ENCODE peak calls at places on chromosomes 3 and 15, in nine cellular contexts. C is OCI-LY7; H is hepatocyte; Y is stomach; L is GM20000; F is RWPE2; A is fibroblast of lung; N is CD8-positive, alpha-beta T cell; M is NB4. O is an unnamed sample.

GRCh38 chr15:98969126-98969735 is 38.4 kb downstream of the PGPEP1L start:
- DNase-seq in N (no peak), L (no peak), F (no peak), A (no peak), C (no peak), Y (no peak), M (no peak), H (peak; percentile 2), O (no peak)

GRCh38 chr3:31810991-31811433 is 170.1 kb downstream of the OSBPL10 start:
- DNase-seq in C (no peak), L (no peak), A (no peak), F (no peak), M (no peak), Y (no peak), N (no peak), H (no peak), O (no peak)

GRCh38 chr15:25062551-25063430 is 108.0 kb downstream of the SNRPN start:
- DNase-seq in N (no peak), H (no peak), A (no peak), F (peak; percentile 52), C (no peak), M (no peak), Y (no peak), L (no peak), O (no peak)

GRCh38 chr3:186193534-186194450 is 84.9 kb upstream of the ETV5 start:
- DNase-seq in H (peak; percentile 78), A (no peak), Y (no peak), F (no peak), C (no peak), L (no peak), N (no peak), M (no peak), O (peak; percentile 36)

GRCh38 chr15:31752905-31753304 is 277.4 kb upstream of the CHRNA7 start:
- DNase-seq in L (no peak), H (no peak), F (no peak), M (no peak), Y (no peak), N (no peak), A (no peak), C (no peak), O (no peak)

GRCh38 chr15:89141885-89142284 is 53.6 kb downstream of the ABHD2 start:
- DNase-seq in N (no peak), C (no peak), F (no peak), H (no peak), Y (no peak), M (no peak), A (no peak), L (no peak), O (no peak)

GRCh38 chr15:60351066-60351465 is 46.7 kb downstream of the ANXA2 start:
- DNase-seq in F (no peak), L (no peak), C (no peak), Y (no peak), M (no peak), N (no peak), A (peak; percentile 45), H (no peak), O (no peak)

GRCh38 chr3:6179761-6180160 is 681.2 kb upstream of the GRM7 start:
- DNase-seq in C (no peak), L (no peak), H (no peak), Y (no peak), A (no peak), N (no peak), F (no peak), M (no peak), O (no peak)

GRCh38 chr15:63491116-63491817 is 13.1 kb upstream of the USP3 start:
- DNase-seq in L (no peak), A (no peak), H (no peak), Y (no peak), C (peak; percentile 52), F (no peak), N (peak; percentile 46), M (peak; percentile 89), O (no peak)

GRCh38 chr3:134368751-134369105 is 5.5 kb downstream of the AMOTL2 start:
- DNase-seq in L (no peak), M (no peak), N (no peak), A (no peak), C (no peak), Y (no peak), F (no peak), H (no peak), O (no peak)

GRCh38 chr3:192174283-192174682 is 553.1 kb downstream of the FGF12 start:
- DNase-seq in A (no peak), Y (no peak), L (no peak), N (no peak), M (no peak), F (no peak), H (no peak), C (no peak), O (no peak)

GRCh38 chr3:50520849-50521248 is 17.4 kb upstream of the CACNA2D2 start:
- DNase-seq in M (peak; percentile 16), F (no peak), N (no peak), L (no peak), A (no peak), C (no peak), H (no peak), Y (no peak), O (no peak)
- TF ChIP-seq CTCF in M (no peak), F (no peak), N (no peak), L (no peak), A (no peak), C (no peak), H (no peak), Y (no peak), O (no peak)

DNA sequence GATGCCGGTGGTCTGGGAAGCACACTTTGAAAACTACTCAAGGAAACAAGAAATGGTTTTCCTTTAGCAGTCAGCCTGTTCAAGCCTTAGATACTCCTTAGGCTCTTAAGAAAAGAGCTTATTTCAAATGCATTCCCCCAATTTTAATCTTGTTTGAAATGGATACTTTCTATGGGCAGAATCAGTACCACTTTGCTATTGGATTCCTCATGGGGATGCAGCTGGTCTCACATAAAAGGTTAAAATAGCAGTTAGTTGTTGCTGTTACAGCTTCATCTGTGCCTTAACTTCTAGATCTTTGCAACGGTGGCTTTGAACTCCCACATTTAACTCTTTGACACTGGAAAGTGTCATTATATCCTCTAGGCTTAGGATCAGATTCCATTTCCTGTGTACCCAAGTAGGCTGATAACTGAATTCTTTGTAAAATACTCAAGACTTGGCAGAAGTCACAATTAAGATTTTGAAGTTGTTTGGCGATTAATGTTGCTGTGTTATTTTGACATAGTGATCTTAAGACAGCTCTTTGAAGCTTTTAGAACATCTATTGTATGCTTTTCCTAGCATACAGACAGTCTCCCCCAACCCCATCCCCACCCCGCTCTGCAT is 2.2 kb downstream of the THBS1 start:
- DNase-seq in C (no peak), N (no peak), L (no peak), F (no peak), M (no peak), H (no peak), Y (no peak), A (no peak), O (no peak)
- TF ChIP-seq CTCF in C (no peak), N (no peak), L (no peak), F (no peak), M (no peak), H (no peak), Y (no peak), A (no peak), O (no peak)

GRCh38 chr3:55870576-55870975 is 383.5 kb upstream of the WNT5A start:
- DNase-seq in A (no peak), N (no peak), L (no peak), M (no peak), C (no peak), F (no peak), Y (no peak), H (no peak), O (no peak)

GRCh38 chr3:55873523-55874254 is 386.6 kb upstream of the WNT5A start:
- DNase-seq in Y (no peak), N (no peak), F (no peak), M (no peak), C (no peak), H (no peak), L (no peak), A (peak; percentile 50), O (no peak)

DNA sequence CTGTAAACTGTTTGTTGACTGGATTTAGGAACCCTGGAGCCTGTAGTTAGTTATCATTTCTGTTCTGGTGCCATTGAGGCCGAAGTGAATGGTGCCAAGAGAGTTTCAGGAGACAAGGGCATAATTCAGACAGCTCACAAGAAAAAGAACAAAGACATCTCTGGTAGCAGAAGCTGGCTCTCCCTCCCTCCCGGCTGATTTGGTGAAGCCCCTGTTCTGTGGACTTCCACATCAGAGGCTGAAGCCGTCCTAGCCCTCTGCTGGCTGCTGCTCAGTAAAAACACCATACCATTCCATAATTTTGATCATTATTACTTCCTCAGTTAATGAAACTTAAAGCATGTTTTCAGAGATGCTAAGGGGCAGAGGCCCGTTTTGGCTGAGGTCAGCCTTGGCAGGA is 381.2 kb upstream of the WNT5A start:
- DNase-seq in Y (no peak), A (no peak), L (no peak), F (no peak), M (no peak), C (peak; percentile 12), N (no peak), H (no peak), O (no peak)
- TF ChIP-seq CTCF in Y (no peak), A (peak; percentile 22), L (no peak), F (no peak), M (no peak), C (peak; percentile 55), N (no peak), H (peak; percentile 11), O (no peak)

DNA sequence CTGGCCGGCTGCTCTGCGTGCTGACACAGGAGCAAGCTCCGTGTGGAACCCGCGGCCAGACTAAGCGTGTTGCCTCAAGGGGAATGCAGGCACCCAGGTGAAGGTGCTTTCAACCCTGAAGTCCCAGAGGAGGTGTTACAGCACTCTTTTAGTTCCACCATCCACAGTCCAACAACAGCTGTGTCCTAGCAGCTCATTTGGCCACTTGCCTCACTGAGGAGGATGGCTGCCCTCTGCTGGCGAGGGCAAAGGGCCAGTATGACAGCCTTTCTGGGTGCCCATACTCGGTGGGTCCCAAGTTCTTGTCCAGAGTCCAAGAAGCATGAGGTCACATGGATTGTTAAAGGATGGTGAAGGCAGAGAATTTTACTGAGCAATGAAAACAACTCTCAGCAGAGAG is 87.8 kb downstream of the C3orf85 start:
- DNase-seq in M (peak; percentile 11), F (no peak), L (no peak), A (no peak), Y (peak; percentile 42), C (no peak), H (peak; percentile 52), N (no peak), O (no peak)
- TF ChIP-seq CTCF in M (peak; percentile 54), F (peak; percentile 30), L (no peak), A (no peak), Y (no peak), C (peak; percentile 44), H (peak; percentile 40), N (no peak), O (no peak)

GRCh38 chr3:194685723-194686413 is at the start of gene FAM43A:
- DNase-seq in H (peak; percentile 89), N (peak; percentile 85), Y (peak; percentile 88), C (peak; percentile 90), L (peak; percentile 86), F (peak; percentile 88), M (peak; percentile 96), A (peak; percentile 96), O (peak; percentile 76)
- TF ChIP-seq CTCF in H (peak; percentile 15), N (no peak), Y (no peak), C (peak; percentile 41), L (no peak), F (peak; percentile 8), M (peak; percentile 7), A (peak; percentile 19), O (peak; percentile 19)

O was measured in D721Med.